ENCODE peak calls at places on chromosomes 11 and 22, in five cellular contexts. One of them, this sample, is unnamed.

GRCh38 chr11:45960387-45961110 is 38.1 kb downstream of the LARGE2 start:
- DNase-seq in AG09319: no peak
- DNase-seq in left ventricle myocardium inferior: no peak
- DNase-seq in AG04449: no peak
- DNase-seq in cardiac muscle cell: peak
- DNase-seq in this sample: no peak

GRCh38 chr11:95991101-95991500 is 67.2 kb upstream of the MTMR2 start:
- DNase-seq in cardiac muscle cell: no peak
- DNase-seq in left ventricle myocardium inferior: no peak
- DNase-seq in AG04449: no peak
- DNase-seq in AG09319: no peak
- DNase-seq in this sample: no peak

GRCh38 chr11:1283906-1284305 is 25.5 kb downstream of the TOLLIP start:
- DNase-seq in AG09319: no peak
- DNase-seq in AG04449: no peak
- DNase-seq in left ventricle myocardium inferior: no peak
- DNase-seq in cardiac muscle cell: no peak
- DNase-seq in this sample: no peak

GRCh38 chr22:49404576-49405199 is 423.0 kb downstream of the BRD1 start:
- DNase-seq in AG04449: no peak
- DNase-seq in cardiac muscle cell: no peak
- DNase-seq in AG09319: no peak
- DNase-seq in left ventricle myocardium inferior: no peak
- DNase-seq in this sample: no peak

GRCh38 chr22:19872779-19873137 is 18.1 kb upstream of the GNB1L start:
- DNase-seq in AG09319: no peak
- DNase-seq in AG04449: no peak
- DNase-seq in cardiac muscle cell: no peak
- DNase-seq in left ventricle myocardium inferior: no peak
- DNase-seq in this sample: no peak

GRCh38 chr11:61923166-61924015 is 6.0 kb upstream of the RAB3IL1 start:
- DNase-seq in left ventricle myocardium inferior: peak
- DNase-seq in cardiac muscle cell: peak
- DNase-seq in AG04449: no peak
- DNase-seq in AG09319: peak
- DNase-seq in this sample: no peak

GRCh38 chr11:1908579-1908978 is 10.9 kb upstream of the TNNT3 start:
- DNase-seq in cardiac muscle cell: peak
- DNase-seq in left ventricle myocardium inferior: no peak
- DNase-seq in AG04449: no peak
- DNase-seq in AG09319: no peak
- DNase-seq in this sample: no peak

GRCh38 chr11:2399488-2400068 is 972 bp upstream of the TSSC4 start:
- DNase-seq in AG04449: no peak
- DNase-seq in AG09319: no peak
- DNase-seq in cardiac muscle cell: peak
- DNase-seq in left ventricle myocardium inferior: no peak
- DNase-seq in this sample: peak

GRCh38 chr22:23496445-23496833 is 83.7 kb downstream of the IGLL1 start:
- DNase-seq in left ventricle myocardium inferior: no peak
- DNase-seq in cardiac muscle cell: no peak
- DNase-seq in AG04449: no peak
- DNase-seq in AG09319: no peak
- DNase-seq in this sample: no peak

GRCh38 chr11:4697583-4697982 is at the start of gene OR51E2:
- DNase-seq in left ventricle myocardium inferior: no peak
- DNase-seq in AG09319: no peak
- DNase-seq in AG04449: peak
- DNase-seq in cardiac muscle cell: no peak
- DNase-seq in this sample: peak

GRCh38 chr22:30609260-30610185 is 2.5 kb downstream of the TCN2 start:
- DNase-seq in left ventricle myocardium inferior: peak
- DNase-seq in AG04449: peak
- DNase-seq in AG09319: peak
- DNase-seq in cardiac muscle cell: peak
- DNase-seq in this sample: peak

GRCh38 chr22:33986954-33987353 is 66.7 kb upstream of the LARGE1 start:
- DNase-seq in AG09319: no peak
- DNase-seq in cardiac muscle cell: no peak
- DNase-seq in left ventricle myocardium inferior: no peak
- DNase-seq in AG04449: no peak
- DNase-seq in this sample: no peak

GRCh38 chr11:33086017-33086416 is 46.6 kb downstream of the TCP11L1 start:
- DNase-seq in AG04449: no peak
- DNase-seq in left ventricle myocardium inferior: no peak
- DNase-seq in AG09319: no peak
- DNase-seq in cardiac muscle cell: no peak
- DNase-seq in this sample: no peak

GRCh38 chr11:34203377-34203801 is 98.0 kb downstream of the NAT10 start:
- DNase-seq in left ventricle myocardium inferior: no peak
- DNase-seq in AG09319: no peak
- DNase-seq in cardiac muscle cell: no peak
- DNase-seq in AG04449: no peak
- DNase-seq in this sample: no peak

GRCh38 chr11:76614471-76615183 is 55.9 kb downstream of the LRRC32 start:
- DNase-seq in AG04449: no peak
- DNase-seq in AG09319: no peak
- DNase-seq in left ventricle myocardium inferior: peak
- DNase-seq in cardiac muscle cell: peak
- DNase-seq in this sample: no peak

GRCh38 chr11:94800394-94800793 is 32.2 kb downstream of the AMOTL1 start:
- DNase-seq in cardiac muscle cell: no peak
- DNase-seq in AG09319: peak
- DNase-seq in AG04449: no peak
- DNase-seq in left ventricle myocardium inferior: no peak
- DNase-seq in this sample: no peak

GRCh38 chr22:24321999-24322398 is 51.4 kb downstream of the SPECC1L start:
- DNase-seq in cardiac muscle cell: no peak
- DNase-seq in AG09319: no peak
- DNase-seq in left ventricle myocardium inferior: no peak
- DNase-seq in AG04449: no peak
- DNase-seq in this sample: no peak

GRCh38 chr11:113059548-113059947 is 98.3 kb downstream of the NCAM1 start:
- DNase-seq in left ventricle myocardium inferior: no peak
- DNase-seq in AG04449: no peak
- DNase-seq in cardiac muscle cell: no peak
- DNase-seq in AG09319: no peak
- DNase-seq in this sample: peak

GRCh38 chr11:116853461-116854073 is 16.1 kb upstream of the APOA1 start:
- DNase-seq in cardiac muscle cell: peak
- DNase-seq in AG09319: no peak
- DNase-seq in AG04449: peak
- DNase-seq in left ventricle myocardium inferior: no peak
- DNase-seq in this sample: peak

GRCh38 chr11:104782377-104782754 is 115.9 kb downstream of the CASP12 start:
- DNase-seq in AG04449: no peak
- DNase-seq in left ventricle myocardium inferior: no peak
- DNase-seq in AG09319: no peak
- DNase-seq in cardiac muscle cell: no peak
- DNase-seq in this sample: no peak

GRCh38 chr11:101090679-101091270 is 38.8 kb downstream of the PGR start:
- DNase-seq in left ventricle myocardium inferior: no peak
- DNase-seq in cardiac muscle cell: peak
- DNase-seq in AG04449: no peak
- DNase-seq in AG09319: no peak
- DNase-seq in this sample: no peak

GRCh38 chr22:45788530-45788929 is 116.9 kb downstream of the ATXN10 start:
- DNase-seq in cardiac muscle cell: no peak
- DNase-seq in AG04449: no peak
- DNase-seq in AG09319: no peak
- DNase-seq in left ventricle myocardium inferior: no peak
- DNase-seq in this sample: no peak

GRCh38 chr22:46587067-46587471 is 33.1 kb upstream of the GRAMD4 start:
- DNase-seq in cardiac muscle cell: no peak
- DNase-seq in AG04449: no peak
- DNase-seq in AG09319: no peak
- DNase-seq in left ventricle myocardium inferior: no peak
- DNase-seq in this sample: no peak

GRCh38 chr22:42328130-42328821 is 57.8 kb upstream of the TCF20 start:
- DNase-seq in AG09319: no peak
- DNase-seq in AG04449: no peak
- DNase-seq in left ventricle myocardium inferior: no peak
- DNase-seq in cardiac muscle cell: no peak
- DNase-seq in this sample: no peak

GRCh38 chr22:31039393-31039792 is 41.7 kb upstream of the SMTN start:
- DNase-seq in AG09319: no peak
- DNase-seq in left ventricle myocardium inferior: peak
- DNase-seq in cardiac muscle cell: peak
- DNase-seq in AG04449: peak
- DNase-seq in this sample: no peak

GRCh38 chr22:29216873-29217666 is 11.4 kb downstream of the EMID1 start:
- DNase-seq in AG09319: peak
- DNase-seq in AG04449: peak
- DNase-seq in left ventricle myocardium inferior: no peak
- DNase-seq in cardiac muscle cell: peak
- DNase-seq in this sample: peak

GRCh38 chr11:47948137-47948536 is 32.2 kb upstream of the PTPRJ start:
- DNase-seq in AG09319: no peak
- DNase-seq in cardiac muscle cell: peak
- DNase-seq in left ventricle myocardium inferior: no peak
- DNase-seq in AG04449: no peak
- DNase-seq in this sample: no peak

GRCh38 chr22:49303781-49304461 is 523.8 kb downstream of the BRD1 start:
- DNase-seq in AG09319: no peak
- DNase-seq in AG04449: no peak
- DNase-seq in left ventricle myocardium inferior: no peak
- DNase-seq in cardiac muscle cell: no peak
- DNase-seq in this sample: no peak

GRCh38 chr22:44068422-44069191 is 44.5 kb downstream of the PARVB start:
- DNase-seq in AG04449: no peak
- DNase-seq in AG09319: no peak
- DNase-seq in cardiac muscle cell: no peak
- DNase-seq in left ventricle myocardium inferior: peak
- DNase-seq in this sample: no peak

GRCh38 chr22:49448546-49448945 is 379.1 kb downstream of the BRD1 start:
- DNase-seq in AG04449: no peak
- DNase-seq in cardiac muscle cell: no peak
- DNase-seq in AG09319: no peak
- DNase-seq in left ventricle myocardium inferior: no peak
- DNase-seq in this sample: no peak

DNA sequence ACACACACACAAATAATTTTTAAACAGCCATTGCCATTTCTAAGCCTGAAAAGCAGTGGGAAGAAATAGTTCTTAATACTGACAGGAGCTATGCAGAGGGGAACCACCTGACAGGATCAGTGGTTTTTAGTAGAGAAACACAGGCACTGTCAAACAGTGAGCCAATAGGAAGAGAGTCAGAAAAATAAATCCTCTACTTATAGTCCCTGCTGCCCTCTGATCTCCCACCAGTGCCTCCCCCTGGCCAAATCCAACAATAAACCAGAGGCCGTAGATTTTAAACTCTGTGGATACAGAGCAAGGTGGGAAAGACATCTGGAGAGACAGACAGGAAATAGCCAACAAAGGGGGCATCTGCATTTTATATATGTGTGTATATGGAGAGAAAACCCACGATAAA is 7.9 kb upstream of the OR56B4 start:
- DNase-seq in AG04449: no peak
- DNase-seq in AG09319: no peak
- DNase-seq in left ventricle myocardium inferior: no peak
- DNase-seq in cardiac muscle cell: no peak
- DNase-seq in this sample: no peak
- TF ChIP-seq CTCF in AG04449: no peak
- TF ChIP-seq CTCF in AG09319: no peak
- TF ChIP-seq CTCF in left ventricle myocardium inferior: no peak
- TF ChIP-seq CTCF in cardiac muscle cell: no peak
- TF ChIP-seq CTCF in this sample: no peak

GRCh38 chr11:73729594-73730206 is 31.2 kb downstream of the RAB6A start:
- DNase-seq in AG04449: no peak
- DNase-seq in left ventricle myocardium inferior: no peak
- DNase-seq in AG09319: no peak
- DNase-seq in cardiac muscle cell: no peak
- DNase-seq in this sample: peak
- TF ChIP-seq CTCF in AG04449: peak
- TF ChIP-seq CTCF in left ventricle myocardium inferior: peak
- TF ChIP-seq CTCF in AG09319: peak
- TF ChIP-seq CTCF in cardiac muscle cell: peak
- TF ChIP-seq CTCF in this sample: peak

DNA sequence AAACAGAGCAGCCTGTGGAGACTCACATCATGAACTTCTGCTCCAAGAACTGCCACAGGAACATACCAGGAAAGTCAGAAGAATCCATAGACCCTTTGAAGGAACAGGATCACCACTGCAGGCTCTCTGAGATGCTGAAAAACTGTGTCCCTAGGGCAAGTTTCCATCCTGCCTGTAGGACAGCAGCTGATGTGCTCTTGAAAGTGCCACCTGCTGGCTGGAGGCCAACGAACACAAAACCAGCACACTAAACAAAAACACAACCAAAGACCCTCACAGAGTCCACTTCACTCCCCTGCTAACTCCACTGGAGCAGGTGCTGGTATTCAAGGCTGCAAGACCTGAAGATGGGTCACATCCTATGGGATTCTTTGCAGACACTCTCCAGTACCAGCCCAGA is 12.0 kb upstream of the NXPE1 start:
- DNase-seq in left ventricle myocardium inferior: no peak
- DNase-seq in AG09319: no peak
- DNase-seq in cardiac muscle cell: no peak
- DNase-seq in AG04449: no peak
- DNase-seq in this sample: no peak
- TF ChIP-seq CTCF in left ventricle myocardium inferior: no peak
- TF ChIP-seq CTCF in AG09319: no peak
- TF ChIP-seq CTCF in cardiac muscle cell: no peak
- TF ChIP-seq CTCF in AG04449: no peak
- TF ChIP-seq CTCF in this sample: no peak

DNA sequence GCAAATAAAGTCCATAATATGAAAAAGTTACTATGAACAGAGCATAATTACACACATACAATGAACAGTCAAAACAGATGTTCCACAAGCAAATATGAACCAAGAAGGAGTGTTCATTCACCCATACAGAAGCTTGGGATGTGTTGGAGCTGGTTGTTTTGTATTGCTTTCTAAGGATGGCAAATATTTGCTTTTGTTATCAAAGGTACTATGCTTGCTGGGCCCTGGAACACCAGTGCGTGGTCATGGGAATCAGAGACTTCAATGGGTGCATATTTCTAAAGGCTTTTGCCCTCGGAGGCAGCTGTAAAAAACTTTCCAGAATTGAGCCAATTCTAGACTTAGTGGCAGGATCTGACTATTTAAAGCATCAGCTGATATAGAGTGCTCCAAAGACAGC is 85.1 kb downstream of the BARX2 start:
- DNase-seq in left ventricle myocardium inferior: no peak
- DNase-seq in cardiac muscle cell: no peak
- DNase-seq in AG04449: no peak
- DNase-seq in AG09319: no peak
- DNase-seq in this sample: no peak
- TF ChIP-seq CTCF in left ventricle myocardium inferior: no peak
- TF ChIP-seq CTCF in cardiac muscle cell: no peak
- TF ChIP-seq CTCF in AG04449: no peak
- TF ChIP-seq CTCF in AG09319: no peak
- TF ChIP-seq CTCF in this sample: no peak

This sample was measured in MCF 10A.